ENCODE peak calls at places on chromosomes 12 and 14, in ten cellular contexts. I, J, R, Y, M, N, E, G, D and T are unnamed samples.

GRCh38 chr14:61147898-61148549 is 133.1 kb downstream of the TMEM30B start:
- DNase-seq in E (no peak), G (peak; percentile 30), J (peak; percentile 91), R (no peak), M (no peak), N (peak; percentile 100), I (no peak), Y (peak; percentile 20), D (no peak), T (peak; percentile 75)

GRCh38 chr12:52557481-52557880 is 4.5 kb upstream of the KRT71 start:
- DNase-seq in G (no peak), D (no peak), J (no peak), Y (no peak), E (no peak), M (no peak), I (no peak), N (no peak), R (no peak), T (no peak)

GRCh38 chr12:31029916-31030562 is 43.6 kb upstream of the DDX11 start:
- DNase-seq in D (no peak), I (no peak), R (no peak), E (no peak), G (peak; percentile 72), J (no peak), M (no peak), Y (peak; percentile 58), N (no peak), T (no peak)

GRCh38 chr14:98028156-98028555 is 1231.0 kb downstream of the VRK1 start:
- DNase-seq in J (no peak), N (no peak), E (no peak), M (no peak), I (no peak), R (no peak), G (no peak), Y (no peak), D (no peak), T (no peak)

GRCh38 chr12:13075114-13075471 is 28.4 kb downstream of the GSG1 start:
- DNase-seq in Y (no peak), N (no peak), D (no peak), G (no peak), E (no peak), J (no peak), M (no peak), R (no peak), I (no peak), T (no peak)

GRCh38 chr12:89848732-89849131 is 140.1 kb upstream of the ATP2B1 start:
- DNase-seq in G (no peak), Y (no peak), D (no peak), E (no peak), N (no peak), I (no peak), M (no peak), J (no peak), R (no peak), T (no peak)

GRCh38 chr12:24821691-24822090 is 127.2 kb downstream of the BCAT1 start:
- DNase-seq in I (no peak), M (no peak), E (no peak), D (no peak), N (peak; percentile 81), Y (no peak), R (no peak), G (no peak), J (no peak), T (peak; percentile 86)

GRCh38 chr14:101075025-101075800 is 171.7 kb upstream of the RTL1 start:
- DNase-seq in D (no peak), J (no peak), R (no peak), M (no peak), G (peak; percentile 7), I (no peak), N (no peak), Y (no peak), E (no peak), T (no peak)

GRCh38 chr14:71300474-71301359 is 393.5 kb downstream of the PCNX1 start:
- DNase-seq in D (no peak), N (no peak), E (no peak), R (no peak), I (no peak), Y (no peak), J (peak; percentile 47), M (no peak), G (no peak), T (no peak)

GRCh38 chr14:54252072-54252730 is 144.6 kb upstream of the CDKN3 start:
- DNase-seq in N (peak; percentile 91), E (no peak), I (no peak), R (no peak), J (peak; percentile 59), M (no peak), D (no peak), G (no peak), Y (no peak), T (peak; percentile 64)

GRCh38 chr12:29754235-29755189 is 29.2 kb downstream of the TMTC1 start:
- DNase-seq in M (no peak), R (no peak), E (no peak), N (no peak), G (no peak), Y (no peak), J (peak; percentile 31), D (no peak), I (no peak), T (no peak)

GRCh38 chr12:29752121-29752520 is 31.6 kb downstream of the TMTC1 start:
- DNase-seq in E (no peak), Y (no peak), J (no peak), D (no peak), M (no peak), N (no peak), G (no peak), I (no peak), R (no peak), T (no peak)

GRCh38 chr12:29751676-29752075 is 32.1 kb downstream of the TMTC1 start:
- DNase-seq in J (no peak), R (no peak), M (no peak), N (no peak), G (no peak), D (no peak), Y (no peak), E (no peak), I (no peak), T (no peak)

GRCh38 chr12:29750928-29751220 is 32.9 kb downstream of the TMTC1 start:
- DNase-seq in N (no peak), E (no peak), G (no peak), R (no peak), J (no peak), Y (no peak), D (no peak), I (no peak), M (no peak), T (no peak)

GRCh38 chr12:29750131-29750927 is 33.4 kb downstream of the TMTC1 start:
- DNase-seq in I (no peak), R (no peak), E (no peak), G (no peak), J (no peak), D (no peak), M (no peak), N (peak; percentile 53), Y (no peak), T (no peak)
- TF ChIP-seq CTCF in I (no peak), R (no peak), E (no peak), G (no peak), J (no peak), D (no peak), M (no peak), N (no peak), Y (no peak), T (no peak)

GRCh38 chr12:65335021-65335714 is 56.7 kb downstream of the MSRB3 start:
- DNase-seq in M (peak; percentile 57), D (no peak), R (no peak), Y (no peak), I (no peak), E (no peak), J (peak; percentile 96), G (peak; percentile 27), N (peak; percentile 91), T (peak; percentile 78)
- TF ChIP-seq CTCF in M (no peak), D (no peak), R (no peak), Y (no peak), I (no peak), E (no peak), J (no peak), G (no peak), N (no peak), T (no peak)

DNA sequence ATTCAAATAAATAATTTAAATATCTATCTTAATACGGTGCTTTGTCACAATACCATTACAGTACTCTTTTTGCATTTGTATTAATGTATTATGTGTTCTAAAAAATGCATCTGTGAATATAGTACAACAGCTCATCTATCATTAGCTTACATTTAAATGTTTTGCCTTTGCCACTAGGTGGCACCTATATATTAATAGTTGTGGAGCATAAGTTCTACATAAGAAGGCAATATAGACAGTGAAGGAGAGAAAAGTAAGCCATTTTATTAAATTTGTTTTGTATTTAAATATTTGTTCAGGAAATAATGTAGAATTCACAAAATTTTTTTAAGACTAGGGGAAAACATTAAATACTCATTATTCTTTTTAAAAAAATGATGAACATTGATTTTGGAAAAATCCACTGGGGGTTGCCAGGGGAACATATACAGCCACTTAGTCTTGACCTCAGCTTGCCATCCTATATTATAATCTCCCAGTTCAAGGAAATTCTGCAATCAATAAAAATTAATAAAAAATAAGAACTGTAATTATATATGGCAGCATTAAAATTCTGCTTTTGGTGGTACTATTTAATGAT is 9.8 kb downstream of the CCER1 start:
- DNase-seq in E (no peak), J (peak; percentile 59), D (no peak), Y (no peak), N (peak; percentile 52), R (no peak), I (no peak), G (no peak), M (no peak), T (peak; percentile 50)
- TF ChIP-seq CTCF in E (no peak), J (peak; percentile 55), D (no peak), Y (peak; percentile 56), N (peak; percentile 39), R (peak; percentile 21), I (peak; percentile 52), G (peak; percentile 31), M (no peak), T (peak; percentile 37)

GRCh38 chr14:51653096-51653814 is 1.5 kb downstream of the FRMD6 start:
- DNase-seq in R (no peak), G (no peak), N (peak; percentile 88), I (no peak), Y (no peak), M (no peak), J (peak; percentile 91), E (no peak), D (no peak), T (no peak)

GRCh38 chr14:51651388-51652167 is at the start of gene FRMD6:
- DNase-seq in N (peak; percentile 95), I (peak; percentile 90), R (peak; percentile 93), E (peak; percentile 97), Y (peak; percentile 89), D (peak; percentile 62), M (peak; percentile 90), J (peak; percentile 85), G (peak; percentile 90), T (peak; percentile 90)

GRCh38 chr14:51650721-51651387 is 856 bp upstream of the FRMD6 start:
- DNase-seq in R (peak; percentile 70), E (peak; percentile 87), G (peak; percentile 22), M (peak; percentile 62), D (no peak), N (no peak), I (peak; percentile 35), J (no peak), Y (peak; percentile 16), T (no peak)

GRCh38 chr14:51653855-51654548 is 2.3 kb downstream of the FRMD6 start:
- DNase-seq in J (peak; percentile 30), G (no peak), M (no peak), Y (no peak), E (no peak), I (no peak), N (peak; percentile 42), D (no peak), R (no peak), T (no peak)

GRCh38 chr14:51652168-51653095 is 722 bp downstream of the FRMD6 start:
- DNase-seq in G (peak; percentile 61), I (no peak), D (no peak), J (no peak), N (peak; percentile 33), R (peak; percentile 74), M (peak; percentile 71), E (peak; percentile 94), Y (peak; percentile 36), T (no peak)
- TF ChIP-seq CTCF in G (no peak), I (no peak), D (no peak), J (no peak), N (no peak), R (peak; percentile 8), M (no peak), E (no peak), Y (no peak), T (no peak)